ENCODE peak calls at places on chromosomes 5 and 9, in eight cellular contexts. K, U, E, G, A, W, Q and D are unnamed samples.

GRCh38 chr5:170378740-170379139 is 10.4 kb downstream of the KCNMB1 start:
- DNase-seq in K (no peak), U (no peak), E (no peak), G (no peak), A (no peak), W (no peak), Q (no peak), D (no peak)

GRCh38 chr9:8855046-8855445 is 1055.5 kb upstream of the DMAC1 start:
- DNase-seq in K (no peak), U (no peak), E (no peak), G (no peak), A (no peak), W (no peak), Q (no peak), D (no peak)

GRCh38 chr5:170477906-170478305 is 25.9 kb upstream of the KCNIP1 start:
- DNase-seq in K (no peak), U (no peak), E (no peak), G (no peak), A (no peak), W (no peak), Q (no peak), D (no peak)

GRCh38 chr5:143060018-143060417 is 289.8 kb downstream of the ARHGAP26 start:
- DNase-seq in K (no peak), U (no peak), E (no peak), G (no peak), A (no peak), W (no peak), Q (no peak), D (no peak)

GRCh38 chr5:89428624-89429023 is 545.6 kb upstream of the MEF2C start:
- DNase-seq in K (no peak), U (no peak), E (no peak), G (no peak), A (no peak), W (no peak), Q (no peak), D (no peak)

GRCh38 chr5:35618297-35618636 is 604 bp downstream of the SPEF2 start:
- DNase-seq in K (peak; percentile 2), U (no peak), E (no peak), G (no peak), A (no peak), W (no peak), Q (no peak), D (no peak)

GRCh38 chr9:84759300-84759750 is 89.8 kb downstream of the NTRK2 start:
- DNase-seq in K (no peak), U (no peak), E (no peak), G (no peak), A (no peak), W (no peak), Q (no peak), D (no peak)

GRCh38 chr5:131649160-131649559 is 14.1 kb upstream of the RAPGEF6 start:
- DNase-seq in K (no peak), U (no peak), E (no peak), G (no peak), A (no peak), W (no peak), Q (no peak), D (no peak)

GRCh38 chr9:98897745-98898144 is 46.0 kb upstream of the COL15A1 start:
- DNase-seq in K (no peak), U (no peak), E (no peak), G (no peak), A (no peak), W (no peak), Q (no peak), D (no peak)

GRCh38 chr5:37900692-37901091 is 60.9 kb upstream of the GDNF start:
- DNase-seq in K (peak; percentile 42), U (peak; percentile 16), E (peak; percentile 2), G (no peak), A (no peak), W (peak; percentile 37), Q (no peak), D (no peak)

GRCh38 chr5:423626-424258 is 19.2 kb upstream of the EXOC3 start:
- DNase-seq in K (no peak), U (no peak), E (no peak), G (peak; percentile 60), A (no peak), W (no peak), Q (no peak), D (no peak)

GRCh38 chr5:111999286-111999685 is 242.3 kb upstream of the NREP start:
- DNase-seq in K (peak; percentile 73), U (no peak), E (no peak), G (no peak), A (no peak), W (no peak), Q (no peak), D (no peak)

GRCh38 chr5:58666598-58667595 is 84.0 kb downstream of the RAB3C start:
- DNase-seq in K (no peak), U (peak; percentile 16), E (no peak), G (no peak), A (no peak), W (peak; percentile 13), Q (no peak), D (no peak)

GRCh38 chr5:143395638-143396352 is 7.7 kb downstream of the NR3C1 start:
- DNase-seq in K (no peak), U (no peak), E (no peak), G (no peak), A (no peak), W (no peak), Q (no peak), D (no peak)

GRCh38 chr5:72330712-72331111 is 10.5 kb downstream of the PTCD2 start:
- DNase-seq in K (no peak), U (no peak), E (no peak), G (no peak), A (no peak), W (no peak), Q (no peak), D (no peak)

GRCh38 chr5:80569961-80570786 is at the start of gene ANKRD34B:
- DNase-seq in K (peak; percentile 4), U (no peak), E (no peak), G (peak; percentile 67), A (no peak), W (peak; percentile 83), Q (no peak), D (no peak)

GRCh38 chr5:150488519-150489357 is 19.2 kb upstream of the NDST1 start:
- DNase-seq in K (peak; percentile 69), U (no peak), E (peak; percentile 41), G (peak; percentile 73), A (no peak), W (no peak), Q (no peak), D (no peak)

GRCh38 chr5:431001-431710 is 11.8 kb upstream of the EXOC3 start:
- DNase-seq in K (no peak), U (no peak), E (no peak), G (no peak), A (no peak), W (peak; percentile 94), Q (no peak), D (peak; percentile 13)

GRCh38 chr9:14511452-14511851 is 181.8 kb downstream of the ZDHHC21 start:
- DNase-seq in K (no peak), U (no peak), E (no peak), G (no peak), A (no peak), W (no peak), Q (no peak), D (no peak)

GRCh38 chr5:116454417-116454927 is 120.2 kb downstream of the SEMA6A start:
- DNase-seq in K (peak; percentile 89), U (no peak), E (no peak), G (no peak), A (no peak), W (no peak), Q (no peak), D (no peak)

GRCh38 chr9:134146774-134147493 is 11.1 kb downstream of the WDR5 start:
- DNase-seq in K (no peak), U (no peak), E (no peak), G (no peak), A (no peak), W (no peak), Q (no peak), D (no peak)

GRCh38 chr5:122668552-122668951 is 106.3 kb upstream of the SNX2 start:
- DNase-seq in K (no peak), U (no peak), E (no peak), G (no peak), A (no peak), W (no peak), Q (no peak), D (no peak)

GRCh38 chr9:98146101-98146991 is 27.3 kb upstream of the TRIM14 start:
- DNase-seq in K (peak; percentile 42), U (no peak), E (no peak), G (peak; percentile 96), A (no peak), W (peak; percentile 67), Q (no peak), D (no peak)

GRCh38 chr9:7403839-7404238 is 395.7 kb downstream of the DMAC1 start:
- DNase-seq in K (no peak), U (peak; percentile 8), E (no peak), G (no peak), A (no peak), W (no peak), Q (no peak), D (no peak)

GRCh38 chr5:64688965-64689364 is 1.3 kb upstream of the SHISAL2B start:
- DNase-seq in K (no peak), U (no peak), E (no peak), G (no peak), A (no peak), W (no peak), Q (no peak), D (no peak)

GRCh38 chr5:13660072-13660471 is 284.4 kb downstream of the DNAH5 start:
- DNase-seq in K (no peak), U (no peak), E (no peak), G (no peak), A (no peak), W (peak; percentile 17), Q (no peak), D (no peak)

GRCh38 chr5:137431051-137431450 is 68.1 kb downstream of the SPOCK1 start:
- DNase-seq in K (no peak), U (no peak), E (no peak), G (no peak), A (no peak), W (no peak), Q (no peak), D (no peak)

GRCh38 chr5:54558362-54558761 is 40.8 kb downstream of the SNX18 start:
- DNase-seq in K (no peak), U (no peak), E (no peak), G (no peak), A (no peak), W (no peak), Q (no peak), D (no peak)

GRCh38 chr9:112439825-112440224 is 46.8 kb upstream of the KIAA1958 start:
- DNase-seq in K (no peak), U (peak; percentile 25), E (no peak), G (no peak), A (no peak), W (no peak), Q (no peak), D (no peak)

GRCh38 chr5:74762599-74762998 is 4.3 kb downstream of the GFM2 start:
- DNase-seq in K (peak; percentile 65), U (no peak), E (no peak), G (no peak), A (no peak), W (no peak), Q (no peak), D (no peak)

GRCh38 chr5:68331202-68332108 is 115.9 kb downstream of the PIK3R1 start:
- DNase-seq in K (peak; percentile 79), U (no peak), E (no peak), G (no peak), A (no peak), W (no peak), Q (no peak), D (no peak)

GRCh38 chr5:61933787-61934626 is 372.0 kb upstream of the KIF2A start:
- DNase-seq in K (peak; percentile 10), U (peak; percentile 1), E (peak; percentile 24), G (no peak), A (no peak), W (peak; percentile 69), Q (no peak), D (no peak)

GRCh38 chr9:78041971-78042370 is 10.4 kb upstream of the GNAQ start:
- DNase-seq in K (no peak), U (no peak), E (no peak), G (no peak), A (no peak), W (no peak), Q (no peak), D (no peak)

GRCh38 chr5:115575167-115576070 is 26.9 kb downstream of the TICAM2 start:
- DNase-seq in K (peak; percentile 83), U (no peak), E (no peak), G (no peak), A (no peak), W (no peak), Q (no peak), D (no peak)